ENCODE peak calls at places on chromosomes 12 and 14, in four cellular contexts. One of them, this sample, is unnamed.

GRCh38 chr14:71720978-71721624 is 211.1 kb upstream of the RGS6 start:
- DNase-seq in EL: peak
- DNase-seq in GM04504: no peak
- DNase-seq in stimulated activated effector memory CD8-positive, alpha-beta T cell treated with anti-CD3 and anti-CD28 coated beads, Interleukin-12 subunit alpha, Interleukin-12 subunit beta, amount 100 ng/mL, for 72 hours: no peak
- DNase-seq in this sample: peak

GRCh38 chr14:92316937-92317336 is 6.0 kb upstream of the SLC24A4 start:
- DNase-seq in stimulated activated effector memory CD8-positive, alpha-beta T cell treated with anti-CD3 and anti-CD28 coated beads, Interleukin-12 subunit alpha, Interleukin-12 subunit beta, amount 100 ng/mL, for 72 hours: no peak
- DNase-seq in EL: no peak
- DNase-seq in GM04504: no peak
- DNase-seq in this sample: no peak

GRCh38 chr12:94150483-94151225 is 2.3 kb downstream of the PLXNC1 start:
- DNase-seq in EL: no peak
- DNase-seq in stimulated activated effector memory CD8-positive, alpha-beta T cell treated with anti-CD3 and anti-CD28 coated beads, Interleukin-12 subunit alpha, Interleukin-12 subunit beta, amount 100 ng/mL, for 72 hours: peak
- DNase-seq in GM04504: no peak
- DNase-seq in this sample: no peak

GRCh38 chr12:82406651-82407050 is 48.3 kb downstream of the METTL25 start:
- DNase-seq in EL: no peak
- DNase-seq in GM04504: no peak
- DNase-seq in stimulated activated effector memory CD8-positive, alpha-beta T cell treated with anti-CD3 and anti-CD28 coated beads, Interleukin-12 subunit alpha, Interleukin-12 subunit beta, amount 100 ng/mL, for 72 hours: no peak
- DNase-seq in this sample: no peak

GRCh38 chr14:101039755-101040138 is 136.2 kb upstream of the RTL1 start:
- DNase-seq in EL: no peak
- DNase-seq in GM04504: no peak
- DNase-seq in stimulated activated effector memory CD8-positive, alpha-beta T cell treated with anti-CD3 and anti-CD28 coated beads, Interleukin-12 subunit alpha, Interleukin-12 subunit beta, amount 100 ng/mL, for 72 hours: no peak
- DNase-seq in this sample: no peak

GRCh38 chr12:104896146-104896545 is 61.9 kb downstream of the SLC41A2 start:
- DNase-seq in GM04504: no peak
- DNase-seq in EL: no peak
- DNase-seq in stimulated activated effector memory CD8-positive, alpha-beta T cell treated with anti-CD3 and anti-CD28 coated beads, Interleukin-12 subunit alpha, Interleukin-12 subunit beta, amount 100 ng/mL, for 72 hours: no peak
- DNase-seq in this sample: no peak

GRCh38 chr12:6281081-6281809 is 29.2 kb upstream of the PLEKHG6 start:
- DNase-seq in EL: peak
- DNase-seq in GM04504: no peak
- DNase-seq in stimulated activated effector memory CD8-positive, alpha-beta T cell treated with anti-CD3 and anti-CD28 coated beads, Interleukin-12 subunit alpha, Interleukin-12 subunit beta, amount 100 ng/mL, for 72 hours: no peak
- DNase-seq in this sample: no peak

GRCh38 chr14:77649326-77649725 is 32.9 kb upstream of the SPTLC2 start:
- DNase-seq in EL: no peak
- DNase-seq in GM04504: no peak
- DNase-seq in stimulated activated effector memory CD8-positive, alpha-beta T cell treated with anti-CD3 and anti-CD28 coated beads, Interleukin-12 subunit alpha, Interleukin-12 subunit beta, amount 100 ng/mL, for 72 hours: no peak
- DNase-seq in this sample: peak

GRCh38 chr12:131796754-131797587 is 31.2 kb upstream of the MMP17 start:
- DNase-seq in stimulated activated effector memory CD8-positive, alpha-beta T cell treated with anti-CD3 and anti-CD28 coated beads, Interleukin-12 subunit alpha, Interleukin-12 subunit beta, amount 100 ng/mL, for 72 hours: no peak
- DNase-seq in GM04504: no peak
- DNase-seq in EL: no peak
- DNase-seq in this sample: no peak